ENCODE peak calls at places on chromosomes 11 and 22, in nine cellular contexts. R is activated T-helper 2 cell treated with anti-CD3 and anti-CD28 coated beads, Interferon-gamma antibody, Interleukin-2, Interleukin-4, amounts not matched to agents 10 μg/mL and 5 μg/mL and 100 μg/mL, durations not matched to agents 14 hours and 24 hours and 36 hours; P is M059J; V is WTC11; L is effector memory CD8-positive, alpha-beta T cell; Y is GM03348; Z is HT1080; C is NCI-H187; N is upper lobe of right lung. A is an unnamed sample.

GRCh38 chr11:59801981-59802638 is 8.5 kb downstream of the MRPL16 start:
- DNase-seq in R (no peak), P (peak), V (no peak), L (no peak), Y (peak), Z (peak), C (no peak), N (no peak), A (peak)

GRCh38 chr22:44289429-44290171 is 23.2 kb downstream of the SHISAL1 start:
- DNase-seq in R (no peak), P (no peak), V (no peak), L (no peak), Y (peak), Z (no peak), C (no peak), N (no peak), A (no peak)

GRCh38 chr11:70428701-70429427 is 30.5 kb downstream of the CTTN start:
- DNase-seq in R (no peak), P (no peak), V (no peak), L (no peak), Y (no peak), Z (no peak), C (no peak), N (no peak), A (no peak)

GRCh38 chr22:23182289-23183106 is 2.2 kb downstream of the BCR start:
- DNase-seq in R (no peak), P (peak), V (no peak), L (peak), Y (no peak), Z (peak), C (peak), N (no peak), A (peak)

GRCh38 chr11:34972892-34973291 is 56.5 kb downstream of the PDHX start:
- DNase-seq in R (no peak), P (peak), V (no peak), L (no peak), Y (peak), Z (no peak), C (no peak), N (no peak), A (no peak)

GRCh38 chr22:37283393-37283937 is 1.2 kb downstream of the CYTH4 start:
- DNase-seq in R (peak), P (no peak), V (no peak), L (no peak), Y (no peak), Z (no peak), C (no peak), N (no peak), A (no peak)

GRCh38 chr11:36254739-36255138 is 34.5 kb downstream of the COMMD9 start:
- DNase-seq in R (no peak), P (peak), V (no peak), L (no peak), Y (peak), Z (peak), C (no peak), N (no peak), A (no peak)

GRCh38 chr11:68200639-68201038 is 12.5 kb downstream of the KMT5B start:
- DNase-seq in R (no peak), P (no peak), V (no peak), L (no peak), Y (peak), Z (no peak), C (no peak), N (no peak), A (no peak)

GRCh38 chr11:125923012-125923579 is 18.8 kb downstream of the DDX25 start:
- DNase-seq in R (peak), P (peak), V (peak), L (peak), Y (peak), Z (peak), C (peak), N (peak), A (peak)

GRCh38 chr11:110177057-110177397 is 83.8 kb downstream of the ZC3H12C start:
- DNase-seq in R (no peak), P (peak), V (no peak), L (no peak), Y (no peak), Z (no peak), C (no peak), N (no peak), A (no peak)

GRCh38 chr11:1819115-1819514 is 15.7 kb upstream of the SYT8 start:
- DNase-seq in R (no peak), P (no peak), V (no peak), L (no peak), Y (no peak), Z (no peak), C (no peak), N (no peak), A (no peak)

GRCh38 chr11:112663947-112664634 is 297.1 kb upstream of the NCAM1 start:
- DNase-seq in R (no peak), P (no peak), V (no peak), L (no peak), Y (no peak), Z (no peak), C (no peak), N (no peak), A (no peak)

GRCh38 chr22:36892292-36892691 is 21.1 kb upstream of the CSF2RB start:
- DNase-seq in R (no peak), P (no peak), V (no peak), L (no peak), Y (no peak), Z (no peak), C (no peak), N (no peak), A (no peak)

GRCh38 chr11:16126361-16126760 is 230.0 kb downstream of the SOX6 start:
- DNase-seq in R (no peak), P (no peak), V (no peak), L (no peak), Y (no peak), Z (peak), C (no peak), N (no peak), A (no peak)

GRCh38 chr11:82858556-82859091 is 41.6 kb downstream of the PRCP start:
- DNase-seq in R (no peak), P (peak), V (no peak), L (no peak), Y (peak), Z (peak), C (no peak), N (no peak), A (peak)

GRCh38 chr11:119774180-119774763 is 45.3 kb upstream of the NECTIN1 start:
- DNase-seq in R (no peak), P (peak), V (peak), L (no peak), Y (peak), Z (no peak), C (no peak), N (peak), A (peak)

GRCh38 chr11:119479685-119480275 is 56.8 kb upstream of the THY1 start:
- DNase-seq in R (no peak), P (peak), V (peak), L (no peak), Y (peak), Z (peak), C (no peak), N (no peak), A (no peak)

A was measured in kidney tubule cell.